ENCODE peak calls at places on chromosomes 13 and 19, in seven cellular contexts. X, H, Q, C, G, W and P are unnamed samples.

GRCh38 chr13:110893571-110893970 is 21.3 kb downstream of the ANKRD10 start:
- DNase-seq in X (no peak), H (no peak), Q (no peak), C (no peak), G (no peak), W (no peak), P (no peak)

GRCh38 chr19:54229146-54229545 is 6.3 kb upstream of the LILRB3 start:
- DNase-seq in X (no peak), H (no peak), Q (no peak), C (no peak), G (no peak), W (no peak), P (no peak)

GRCh38 chr19:17447704-17448189 is 721 bp downstream of the TMEM221 start:
- DNase-seq in X (no peak), H (no peak), Q (no peak), C (no peak), G (no peak), W (no peak), P (no peak)

GRCh38 chr19:10543059-10543419 is 665 bp upstream of the ATG4D start:
- DNase-seq in X (no peak), H (no peak), Q (no peak), C (no peak), G (no peak), W (no peak), P (no peak)

GRCh38 chr13:113812140-113813036 is 51.5 kb downstream of the GAS6 start:
- DNase-seq in X (peak), H (no peak), Q (no peak), C (no peak), G (no peak), W (no peak), P (no peak)

GRCh38 chr13:110624766-110625756 is 9.7 kb downstream of the NAXD start:
- DNase-seq in X (no peak), H (no peak), Q (no peak), C (no peak), G (no peak), W (no peak), P (no peak)

GRCh38 chr19:18784786-18785120 is 6.4 kb downstream of the COMP start:
- DNase-seq in X (no peak), H (no peak), Q (no peak), C (no peak), G (no peak), W (no peak), P (no peak)

GRCh38 chr19:54792814-54793213 is 10.6 kb upstream of the KIR2DL4 start:
- DNase-seq in X (no peak), H (no peak), Q (no peak), C (no peak), G (no peak), W (no peak), P (no peak)

GRCh38 chr19:15280915-15281683 is 48.9 kb upstream of the EPHX3 start:
- DNase-seq in X (peak), H (peak), Q (peak), C (peak), G (peak), W (peak), P (no peak)

GRCh38 chr13:27450921-27451461 is 627 bp upstream of the MTIF3 start:
- DNase-seq in X (peak), H (peak), Q (no peak), C (peak), G (peak), W (peak), P (no peak)

GRCh38 chr13:23159587-23160240 is 21.1 kb upstream of the SGCG start:
- DNase-seq in X (no peak), H (peak), Q (no peak), C (no peak), G (no peak), W (no peak), P (no peak)

GRCh38 chr13:106238690-106239089 is 296.8 kb downstream of the EFNB2 start:
- DNase-seq in X (no peak), H (no peak), Q (no peak), C (no peak), G (no peak), W (no peak), P (no peak)

GRCh38 chr13:95601906-95602305 is 42.6 kb downstream of the DZIP1 start:
- DNase-seq in X (no peak), H (no peak), Q (no peak), C (no peak), G (no peak), W (no peak), P (no peak)

GRCh38 chr19:43913383-43913782 is 21.7 kb downstream of the ZNF45 start:
- DNase-seq in X (no peak), H (no peak), Q (no peak), C (no peak), G (no peak), W (no peak), P (no peak)

GRCh38 chr13:23347601-23348000 is 85.9 kb downstream of the SACS start:
- DNase-seq in X (no peak), H (no peak), Q (no peak), C (no peak), G (no peak), W (no peak), P (no peak)

GRCh38 chr13:99336750-99337149 is 29.6 kb upstream of the GPR183 start:
- DNase-seq in X (no peak), H (no peak), Q (no peak), C (no peak), G (no peak), W (no peak), P (no peak)

GRCh38 chr13:92938481-92939020 is 288.1 kb upstream of the GPC6 start:
- DNase-seq in X (no peak), H (no peak), Q (no peak), C (no peak), G (no peak), W (no peak), P (no peak)

GRCh38 chr13:28574617-28575142 is 79.8 kb upstream of the FLT1 start:
- DNase-seq in X (no peak), H (peak), Q (peak), C (peak), G (no peak), W (peak), P (peak)

GRCh38 chr19:49355890-49356289 is 6.3 kb downstream of the TEAD2 start:
- DNase-seq in X (no peak), H (peak), Q (no peak), C (no peak), G (no peak), W (peak), P (no peak)

GRCh38 chr13:71368301-71368700 is 498.7 kb downstream of the DACH1 start:
- DNase-seq in X (no peak), H (no peak), Q (no peak), C (no peak), G (no peak), W (no peak), P (no peak)

GRCh38 chr13:20119960-20120359 is 40.9 kb downstream of the GJA3 start:
- DNase-seq in X (no peak), H (no peak), Q (no peak), C (no peak), G (no peak), W (no peak), P (no peak)

GRCh38 chr19:12723383-12723642 is 419 bp downstream of the TNPO2 start:
- DNase-seq in X (no peak), H (no peak), Q (no peak), C (peak), G (no peak), W (no peak), P (no peak)

GRCh38 chr13:40648040-40648439 is 18.4 kb downstream of the FOXO1 start:
- DNase-seq in X (no peak), H (no peak), Q (no peak), C (no peak), G (no peak), W (no peak), P (no peak)

GRCh38 chr19:35165200-35166058 is 10.9 kb downstream of the FXYD5 start:
- DNase-seq in X (no peak), H (no peak), Q (no peak), C (no peak), G (no peak), W (no peak), P (no peak)

GRCh38 chr13:36028359-36028758 is 102.8 kb downstream of the DCLK1 start:
- DNase-seq in X (no peak), H (no peak), Q (no peak), C (no peak), G (no peak), W (no peak), P (no peak)

GRCh38 chr13:33554919-33555791 is 262.8 kb upstream of the RFC3 start:
- DNase-seq in X (no peak), H (peak), Q (no peak), C (no peak), G (no peak), W (no peak), P (no peak)

GRCh38 chr13:73216381-73216831 is 157.6 kb downstream of the KLF5 start:
- DNase-seq in X (no peak), H (no peak), Q (peak), C (no peak), G (no peak), W (no peak), P (peak)

GRCh38 chr13:32829676-32830091 is 186.5 kb upstream of the KL start:
- DNase-seq in X (no peak), H (peak), Q (no peak), C (peak), G (peak), W (peak), P (no peak)

GRCh38 chr13:98014766-98015165 is 61.3 kb downstream of the IPO5 start:
- DNase-seq in X (no peak), H (peak), Q (peak), C (peak), G (no peak), W (peak), P (peak)

GRCh38 chr19:52648336-52648990 is 10.3 kb upstream of the ZNF83 start:
- DNase-seq in X (no peak), H (peak), Q (no peak), C (peak), G (no peak), W (no peak), P (peak)

GRCh38 chr19:52070496-52070895 is 21.9 kb upstream of the ZNF432 start:
- DNase-seq in X (no peak), H (peak), Q (no peak), C (peak), G (no peak), W (no peak), P (no peak)

GRCh38 chr13:29884671-29885424 is 34.4 kb upstream of the UBL3 start:
- DNase-seq in X (no peak), H (peak), Q (no peak), C (peak), G (no peak), W (no peak), P (no peak)

GRCh38 chr13:51585234-51585672 is 991 bp downstream of the WDFY2 start:
- DNase-seq in X (no peak), H (peak), Q (no peak), C (peak), G (no peak), W (no peak), P (no peak)

GRCh38 chr13:51583469-51583874 is 790 bp upstream of the WDFY2 start:
- DNase-seq in X (no peak), H (no peak), Q (no peak), C (no peak), G (no peak), W (no peak), P (no peak)

GRCh38 chr13:51585696-51586095 is 1.4 kb downstream of the WDFY2 start:
- DNase-seq in X (no peak), H (peak), Q (no peak), C (peak), G (no peak), W (peak), P (no peak)

GRCh38 chr13:51583875-51584730 is at the start of gene WDFY2:
- DNase-seq in X (peak), H (peak), Q (peak), C (peak), G (peak), W (peak), P (peak)

DNA sequence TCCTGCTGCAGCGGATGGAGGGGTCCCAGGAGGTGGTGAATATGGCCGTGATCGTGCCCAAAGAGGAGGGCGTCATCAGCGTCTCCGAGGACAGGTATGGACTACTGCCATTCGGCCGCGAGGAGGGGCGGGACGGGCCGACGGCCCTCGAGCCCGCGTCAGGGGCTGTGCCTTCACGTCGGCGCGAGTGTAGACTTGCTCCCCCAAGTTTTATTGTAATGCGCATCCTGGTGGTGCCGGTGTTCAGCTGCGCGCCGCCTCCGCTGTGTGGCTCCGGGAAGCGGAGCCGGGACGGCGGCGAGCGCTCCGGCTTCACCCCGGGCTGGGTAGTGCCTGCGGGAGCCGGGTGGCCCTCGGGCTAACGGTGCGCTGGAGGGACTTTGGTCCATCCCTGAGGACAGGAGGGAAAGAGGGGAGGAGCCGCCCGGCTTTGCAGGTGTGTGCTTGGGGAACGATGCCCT is 499 bp downstream of the WDFY2 start:
- DNase-seq in X (peak), H (peak), Q (no peak), C (peak), G (peak), W (peak), P (no peak)
- TF ChIP-seq CTCF in X (no peak), H (peak), Q (peak), C (no peak), G (peak), W (no peak), P (peak)

GRCh38 chr19:3867971-3868769 is 668 bp downstream of the ZFR2 start:
- DNase-seq in X (no peak), H (no peak), Q (no peak), C (no peak), G (no peak), W (no peak), P (no peak)
- H3K4me3 ChIP-seq in X (no peak), H (peak), Q (no peak), C (no peak), G (no peak), W (no peak), P (no peak)

GRCh38 chr19:2336528-2337328 is 8.2 kb downstream of the SPPL2B start:
- DNase-seq in X (no peak), H (no peak), Q (no peak), C (no peak), G (no peak), W (no peak), P (no peak)
- TF ChIP-seq CTCF in X (no peak), H (no peak), Q (no peak), C (no peak), G (no peak), W (no peak), P (no peak)

DNA sequence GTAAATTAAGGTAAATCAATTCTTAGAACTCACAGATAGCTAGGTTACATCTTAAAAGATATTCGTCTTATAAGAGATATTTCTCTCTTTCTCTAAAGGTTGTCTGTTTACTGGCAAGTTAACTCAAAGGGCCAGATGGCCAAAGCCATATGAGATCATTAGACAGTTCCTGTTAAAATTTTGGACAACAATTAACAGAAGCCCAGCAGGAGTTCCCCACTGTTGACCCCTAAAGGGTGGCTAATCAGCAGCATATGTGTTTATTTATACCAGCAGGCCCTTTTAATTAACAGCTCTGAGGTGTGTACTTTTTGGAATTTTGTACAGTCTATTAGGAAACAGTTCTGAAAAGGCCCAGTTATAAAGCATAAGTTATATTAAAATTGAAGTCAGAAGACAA is 245.8 kb downstream of the LIG4 start:
- DNase-seq in X (no peak), H (no peak), Q (no peak), C (no peak), G (no peak), W (no peak), P (no peak)
- H3K4me3 ChIP-seq in X (no peak), H (no peak), Q (no peak), C (no peak), G (no peak), W (no peak), P (no peak)

GRCh38 chr13:51970251-51970793 is 40.9 kb downstream of the ATP7B start:
- DNase-seq in X (no peak), H (no peak), Q (no peak), C (no peak), G (no peak), W (no peak), P (no peak)
- TF ChIP-seq CTCF in X (no peak), H (no peak), Q (no peak), C (no peak), G (no peak), W (no peak), P (no peak)

GRCh38 chr19:39409886-39410619 is 2.4 kb upstream of the PLEKHG2 start:
- DNase-seq in X (peak), H (peak), Q (no peak), C (no peak), G (peak), W (peak), P (no peak)

GRCh38 chr19:39411006-39411831 is 1.2 kb upstream of the PLEKHG2 start:
- DNase-seq in X (peak), H (peak), Q (no peak), C (peak), G (peak), W (peak), P (no peak)

GRCh38 chr19:39409207-39409885 is 2.7 kb downstream of the ZFP36 start:
- DNase-seq in X (peak), H (peak), Q (no peak), C (peak), G (peak), W (peak), P (no peak)

GRCh38 chr19:39411832-39412099 is 703 bp upstream of the PLEKHG2 start:
- DNase-seq in X (peak), H (peak), Q (peak), C (peak), G (peak), W (peak), P (no peak)

GRCh38 chr19:39410620-39411005 is 1.9 kb upstream of the PLEKHG2 start:
- DNase-seq in X (no peak), H (peak), Q (no peak), C (no peak), G (no peak), W (no peak), P (no peak)
- H3K4me3 ChIP-seq in X (peak), H (peak), Q (peak), C (no peak), G (peak), W (peak), P (peak)

GRCh38 chr19:1354496-1355257 is 29.0 kb upstream of the NDUFS7 start:
- DNase-seq in X (peak), H (peak), Q (peak), C (peak), G (peak), W (peak), P (no peak)
- TF ChIP-seq CTCF in X (no peak), H (peak), Q (no peak), C (no peak), G (no peak), W (no peak), P (no peak)

GRCh38 chr19:7912697-7913564 is 1.7 kb upstream of the TGFBR3L start:
- DNase-seq in X (peak), H (no peak), Q (no peak), C (no peak), G (no peak), W (no peak), P (no peak)
- H3K4me3 ChIP-seq in X (no peak), H (no peak), Q (no peak), C (no peak), G (no peak), W (no peak), P (no peak)